ENCODE peak calls at places on chromosomes 6 and 20, in eight cellular contexts. M is hypothalamus; Y is Jurkat, Clone E6-1; X is left cardiac atrium; N is anterior cingulate cortex; S is HTR-8/SVneo; A is HT1080; F is GM23338. P is an unnamed sample.

GRCh38 chr20:137668-138131 is 4.7 kb upstream of the DEFB126 start:
- DNase-seq in M (no peak), Y (peak), X (no peak), N (no peak), S (no peak), A (peak), F (peak), P (no peak)

GRCh38 chr20:34052414-34052813 is 58.7 kb downstream of the RALY start:
- DNase-seq in M (no peak), Y (no peak), X (no peak), N (no peak), S (no peak), A (no peak), F (no peak), P (no peak)

GRCh38 chr6:132937466-132937906 is 123.1 kb downstream of the RPS12 start:
- DNase-seq in M (no peak), Y (peak), X (peak), N (no peak), S (peak), A (peak), F (peak), P (peak)

GRCh38 chr20:2387180-2387577 is 6.5 kb downstream of the TGM6 start:
- DNase-seq in M (no peak), Y (peak), X (no peak), N (no peak), S (peak), A (peak), F (peak), P (peak)

GRCh38 chr20:57957397-57958049 is 247.7 kb upstream of the PMEPA1 start:
- DNase-seq in M (no peak), Y (no peak), X (no peak), N (no peak), S (no peak), A (no peak), F (no peak), P (no peak)

GRCh38 chr6:45498620-45499019 is 120.9 kb upstream of the SUPT3H start:
- DNase-seq in M (no peak), Y (no peak), X (no peak), N (no peak), S (no peak), A (no peak), F (no peak), P (no peak)

GRCh38 chr20:45781391-45781931 is 10.2 kb downstream of the WFDC3 start:
- DNase-seq in M (no peak), Y (no peak), X (no peak), N (no peak), S (peak), A (peak), F (no peak), P (peak)

GRCh38 chr6:33694977-33695376 is 16.5 kb downstream of the UQCC2 start:
- DNase-seq in M (no peak), Y (no peak), X (no peak), N (no peak), S (no peak), A (no peak), F (no peak), P (no peak)